ENCODE peak calls at places on chromosome 7, in five cellular contexts. One of them, this sample, is unnamed.

GRCh38 chr7:155861480-155861868 is 49.2 kb upstream of the SHH start:
- DNase-seq in uterus: no peak
- DNase-seq in pancreas: no peak
- DNase-seq in body of pancreas: no peak
- DNase-seq in PC-3: peak
- DNase-seq in this sample: no peak

GRCh38 chr7:66403562-66403961 is 198.4 kb downstream of the TPST1 start:
- DNase-seq in uterus: no peak
- DNase-seq in pancreas: no peak
- DNase-seq in body of pancreas: no peak
- DNase-seq in PC-3: no peak
- DNase-seq in this sample: no peak

GRCh38 chr7:69596723-69597277 is 1.5 kb upstream of the AUTS2 start:
- DNase-seq in uterus: peak
- DNase-seq in pancreas: peak
- DNase-seq in body of pancreas: peak
- DNase-seq in PC-3: no peak
- DNase-seq in this sample: no peak

GRCh38 chr7:159017741-159018140 is 126.9 kb downstream of the VIPR2 start:
- DNase-seq in uterus: no peak
- DNase-seq in pancreas: no peak
- DNase-seq in body of pancreas: no peak
- DNase-seq in PC-3: no peak
- DNase-seq in this sample: no peak

GRCh38 chr7:5591547-5591899 is 167.9 kb upstream of the TNRC18 start:
- DNase-seq in uterus: no peak
- DNase-seq in pancreas: no peak
- DNase-seq in body of pancreas: peak
- DNase-seq in PC-3: peak
- DNase-seq in this sample: peak

GRCh38 chr7:151399305-151399601 is 10.6 kb downstream of the WDR86 start:
- DNase-seq in uterus: no peak
- DNase-seq in pancreas: no peak
- DNase-seq in body of pancreas: no peak
- DNase-seq in PC-3: no peak
- DNase-seq in this sample: no peak

GRCh38 chr7:4189151-4189570 is 492.9 kb upstream of the FOXK1 start:
- DNase-seq in uterus: peak
- DNase-seq in pancreas: peak
- DNase-seq in body of pancreas: peak
- DNase-seq in PC-3: peak
- DNase-seq in this sample: no peak

GRCh38 chr7:80637911-80638765 is at the start of gene CD36:
- DNase-seq in uterus: no peak
- DNase-seq in pancreas: no peak
- DNase-seq in body of pancreas: no peak
- DNase-seq in PC-3: no peak
- DNase-seq in this sample: no peak

GRCh38 chr7:33642312-33642711 is 263.0 kb upstream of the BMPER start:
- DNase-seq in uterus: no peak
- DNase-seq in pancreas: no peak
- DNase-seq in body of pancreas: no peak
- DNase-seq in PC-3: no peak
- DNase-seq in this sample: no peak

GRCh38 chr7:119482209-119482608 is 790.8 kb upstream of the KCND2 start:
- DNase-seq in uterus: no peak
- DNase-seq in pancreas: peak
- DNase-seq in body of pancreas: peak
- DNase-seq in PC-3: peak
- DNase-seq in this sample: peak

GRCh38 chr7:131196808-131197207 is 130.9 kb upstream of the MKLN1 start:
- DNase-seq in uterus: no peak
- DNase-seq in pancreas: no peak
- DNase-seq in body of pancreas: no peak
- DNase-seq in PC-3: no peak
- DNase-seq in this sample: peak

GRCh38 chr7:129163875-129164544 is 19.5 kb downstream of the TSPAN33 start:
- DNase-seq in uterus: no peak
- DNase-seq in pancreas: no peak
- DNase-seq in body of pancreas: no peak
- DNase-seq in PC-3: peak
- DNase-seq in this sample: peak

GRCh38 chr7:122488241-122488640 is 183.7 kb upstream of the FEZF1 start:
- DNase-seq in uterus: no peak
- DNase-seq in pancreas: no peak
- DNase-seq in body of pancreas: no peak
- DNase-seq in PC-3: peak
- DNase-seq in this sample: no peak

DNA sequence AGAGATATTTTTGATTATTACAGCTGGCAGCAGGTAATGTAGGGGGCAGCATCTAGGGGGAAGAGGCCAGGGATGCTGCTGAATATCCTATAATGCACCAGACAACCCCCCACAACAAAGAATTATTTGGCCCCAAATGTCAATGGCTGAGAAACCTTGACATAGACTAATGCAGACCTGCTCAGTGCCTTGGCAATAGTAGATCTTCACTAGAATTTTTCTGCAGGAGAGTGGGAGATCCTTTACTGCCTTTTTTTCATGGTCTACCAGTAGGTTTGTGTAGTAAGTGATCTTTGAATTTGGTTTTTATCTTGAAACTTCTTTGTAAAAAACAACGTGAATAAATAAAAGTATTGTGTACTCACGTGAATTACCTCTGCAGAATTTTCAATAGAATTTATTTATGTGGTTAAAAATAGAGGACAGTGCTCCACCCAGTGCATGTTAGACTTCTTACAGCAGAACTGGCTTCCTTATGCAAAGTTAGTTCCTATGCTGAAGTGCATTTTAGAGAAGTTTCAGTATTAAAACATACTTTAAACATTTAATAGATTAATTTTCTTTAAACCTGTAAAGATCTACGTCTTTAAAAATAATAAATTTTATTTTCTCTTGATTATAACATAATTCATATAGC is 199.7 kb upstream of the HDAC9 start:
- DNase-seq in uterus: no peak
- DNase-seq in pancreas: no peak
- DNase-seq in body of pancreas: no peak
- DNase-seq in PC-3: no peak
- DNase-seq in this sample: no peak
- TF ChIP-seq CTCF in uterus: no peak
- TF ChIP-seq CTCF in pancreas: no peak
- TF ChIP-seq CTCF in body of pancreas: no peak
- TF ChIP-seq CTCF in PC-3: no peak
- TF ChIP-seq CTCF in this sample: no peak

GRCh38 chr7:150381096-150381495 is 2.0 kb downstream of the ZNF775 start:
- DNase-seq in uterus: no peak
- DNase-seq in pancreas: peak
- DNase-seq in body of pancreas: no peak
- DNase-seq in PC-3: no peak
- DNase-seq in this sample: no peak

GRCh38 chr7:150382844-150383225 is 3.7 kb downstream of the ZNF775 start:
- DNase-seq in uterus: no peak
- DNase-seq in pancreas: no peak
- DNase-seq in body of pancreas: no peak
- DNase-seq in PC-3: no peak
- DNase-seq in this sample: no peak

GRCh38 chr7:150383710-150384397 is 4.7 kb downstream of the ZNF775 start:
- DNase-seq in uterus: no peak
- DNase-seq in pancreas: peak
- DNase-seq in body of pancreas: peak
- DNase-seq in PC-3: no peak
- DNase-seq in this sample: no peak

GRCh38 chr7:150381785-150382122 is 2.6 kb downstream of the ZNF775 start:
- DNase-seq in uterus: no peak
- DNase-seq in pancreas: peak
- DNase-seq in body of pancreas: no peak
- DNase-seq in PC-3: no peak
- DNase-seq in this sample: no peak

DNA sequence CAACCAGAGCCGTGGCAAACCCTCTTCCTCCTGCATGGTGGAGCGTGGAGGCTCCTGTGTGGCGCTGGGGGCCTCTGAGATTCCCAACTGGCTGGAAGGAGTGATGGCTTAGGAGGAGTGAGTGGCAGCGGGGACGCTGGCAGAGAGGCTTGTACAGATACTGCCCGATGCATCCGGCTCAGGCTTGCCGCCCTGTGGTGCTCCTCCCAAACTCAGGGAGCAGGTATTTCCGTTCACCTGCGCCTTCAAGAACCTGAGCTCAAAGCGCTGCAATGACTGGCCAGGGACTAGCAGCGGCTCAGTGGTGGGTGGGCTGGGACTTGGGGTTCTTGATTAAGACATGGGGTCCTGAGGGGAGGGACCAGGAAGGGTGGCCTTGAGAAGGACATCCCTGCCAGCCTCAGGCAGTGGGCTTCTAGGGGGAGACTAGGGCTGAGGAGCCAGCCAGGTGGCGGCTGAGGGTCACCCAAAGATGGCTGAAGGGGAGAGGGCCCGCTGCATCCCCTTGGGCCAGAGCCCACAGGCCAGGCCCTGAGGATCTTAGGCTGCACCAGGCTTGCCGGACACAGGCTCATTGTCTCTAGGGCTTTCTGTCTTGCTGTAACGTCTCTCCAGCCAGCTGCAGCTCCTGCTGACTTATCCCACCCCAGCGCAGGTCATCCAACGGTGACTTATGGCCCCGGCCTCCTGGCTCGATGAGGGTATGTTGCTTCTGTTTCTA is 3.2 kb downstream of the ZNF775 start:
- DNase-seq in uterus: no peak
- DNase-seq in pancreas: peak
- DNase-seq in body of pancreas: no peak
- DNase-seq in PC-3: no peak
- DNase-seq in this sample: no peak
- H3K4me3 ChIP-seq in uterus: no peak
- H3K4me3 ChIP-seq in pancreas: no peak
- H3K4me3 ChIP-seq in body of pancreas: no peak
- H3K4me3 ChIP-seq in PC-3: no peak
- H3K4me3 ChIP-seq in this sample: no peak

DNA sequence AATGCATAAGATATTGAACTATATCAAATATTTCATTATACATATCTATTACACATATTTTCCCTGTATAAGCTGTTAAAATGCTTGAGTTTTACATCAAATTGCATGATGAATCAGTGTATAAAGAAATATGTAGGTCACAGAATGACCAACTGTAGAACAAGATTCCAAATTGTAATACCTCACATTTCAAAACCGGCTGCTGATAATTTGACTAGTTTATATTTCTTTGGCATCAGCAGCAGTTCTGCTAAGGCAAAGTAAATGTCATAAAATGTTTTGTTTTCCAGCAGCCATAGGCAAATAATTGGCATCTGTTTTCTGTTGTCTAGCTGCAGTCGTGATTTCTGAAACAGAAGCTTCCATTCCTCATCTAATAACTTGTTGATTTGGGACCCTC is 633.9 kb downstream of the ARL4A start:
- DNase-seq in uterus: no peak
- DNase-seq in pancreas: no peak
- DNase-seq in body of pancreas: no peak
- DNase-seq in PC-3: no peak
- DNase-seq in this sample: no peak
- H3K27ac ChIP-seq in uterus: no peak
- H3K27ac ChIP-seq in pancreas: no peak
- H3K27ac ChIP-seq in body of pancreas: no peak
- H3K27ac ChIP-seq in PC-3: no peak
- H3K27ac ChIP-seq in this sample: no peak

GRCh38 chr7:37920619-37921339 is at the start of gene EPDR1:
- DNase-seq in uterus: peak
- DNase-seq in pancreas: peak
- DNase-seq in body of pancreas: peak
- DNase-seq in PC-3: peak
- DNase-seq in this sample: peak

GRCh38 chr7:37921876-37922275 is 1.4 kb downstream of the EPDR1 start:
- DNase-seq in uterus: no peak
- DNase-seq in pancreas: no peak
- DNase-seq in body of pancreas: no peak
- DNase-seq in PC-3: no peak
- DNase-seq in this sample: no peak

GRCh38 chr7:37920305-37920618 is 178 bp upstream of the EPDR1 start:
- DNase-seq in uterus: no peak
- DNase-seq in pancreas: no peak
- DNase-seq in body of pancreas: no peak
- DNase-seq in PC-3: no peak
- DNase-seq in this sample: no peak

GRCh38 chr7:37923996-37924395 is 3.6 kb downstream of the EPDR1 start:
- DNase-seq in uterus: no peak
- DNase-seq in pancreas: no peak
- DNase-seq in body of pancreas: no peak
- DNase-seq in PC-3: no peak
- DNase-seq in this sample: no peak

GRCh38 chr7:37921340-37921805 is 933 bp downstream of the EPDR1 start:
- DNase-seq in uterus: peak
- DNase-seq in pancreas: peak
- DNase-seq in body of pancreas: peak
- DNase-seq in PC-3: peak
- DNase-seq in this sample: peak
- TF ChIP-seq CTCF in uterus: peak
- TF ChIP-seq CTCF in pancreas: no peak
- TF ChIP-seq CTCF in body of pancreas: no peak
- TF ChIP-seq CTCF in PC-3: no peak
- TF ChIP-seq CTCF in this sample: peak

DNA sequence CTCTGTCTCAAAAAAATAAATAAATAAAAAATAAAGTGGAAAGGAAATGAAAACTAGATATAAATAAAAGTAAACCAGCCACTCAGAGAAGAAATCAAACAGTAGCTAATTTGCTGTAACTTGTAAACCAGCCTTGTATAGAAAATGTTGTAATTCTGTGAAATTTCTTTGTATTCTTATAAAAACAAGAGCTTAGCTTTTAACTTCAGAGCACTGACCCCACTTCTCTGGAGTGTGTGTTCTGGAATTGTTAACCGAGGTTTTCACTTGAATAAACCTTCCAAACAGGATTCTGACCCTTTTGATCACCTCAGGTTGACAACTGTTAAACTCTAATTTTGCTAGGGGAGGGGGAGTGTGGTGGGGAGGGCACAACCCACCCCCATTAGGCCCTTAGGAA is 151.9 kb upstream of the TRIM24 start:
- DNase-seq in uterus: no peak
- DNase-seq in pancreas: no peak
- DNase-seq in body of pancreas: no peak
- DNase-seq in PC-3: no peak
- DNase-seq in this sample: no peak
- H3K4me3 ChIP-seq in uterus: no peak
- H3K4me3 ChIP-seq in pancreas: no peak
- H3K4me3 ChIP-seq in body of pancreas: no peak
- H3K4me3 ChIP-seq in PC-3: no peak
- H3K4me3 ChIP-seq in this sample: no peak

GRCh38 chr7:101978683-101979082 is 161.3 kb downstream of the CUX1 start:
- DNase-seq in uterus: no peak
- DNase-seq in pancreas: no peak
- DNase-seq in body of pancreas: no peak
- DNase-seq in PC-3: peak
- DNase-seq in this sample: no peak
- H3K27ac ChIP-seq in uterus: no peak
- H3K27ac ChIP-seq in pancreas: no peak
- H3K27ac ChIP-seq in body of pancreas: no peak
- H3K27ac ChIP-seq in PC-3: peak
- H3K27ac ChIP-seq in this sample: no peak

GRCh38 chr7:38013246-38013645 is 92.8 kb downstream of the EPDR1 start:
- DNase-seq in uterus: no peak
- DNase-seq in pancreas: no peak
- DNase-seq in body of pancreas: no peak
- DNase-seq in PC-3: no peak
- DNase-seq in this sample: no peak
- TF ChIP-seq CTCF in uterus: no peak
- TF ChIP-seq CTCF in pancreas: no peak
- TF ChIP-seq CTCF in body of pancreas: no peak
- TF ChIP-seq CTCF in PC-3: no peak
- TF ChIP-seq CTCF in this sample: no peak

GRCh38 chr7:56053379-56053778 is 1.8 kb downstream of the CCT6A start:
- DNase-seq in uterus: no peak
- DNase-seq in pancreas: no peak
- DNase-seq in body of pancreas: no peak
- DNase-seq in PC-3: no peak
- DNase-seq in this sample: no peak
- H3K4me3 ChIP-seq in uterus: no peak
- H3K4me3 ChIP-seq in pancreas: no peak
- H3K4me3 ChIP-seq in body of pancreas: no peak
- H3K4me3 ChIP-seq in PC-3: peak
- H3K4me3 ChIP-seq in this sample: no peak

This sample was measured in brain microvascular endothelial cell.